ENCODE peak calls at places on chromosomes 2 and 18, in seven cellular contexts. X is upper lobe of left lung, B is fibroblast of lung, M is neural progenitor cell, E is mesendoderm, G is transverse colon, S is A549. Y is an unnamed sample.
A peak's percentile ranks its signal among the peaks of the same experiment; 100 is the strongest.

GRCh38 chr2:172672999-172673726 is 62.5 kb upstream of the RAPGEF4 start:
- DNase-seq in X (no peak), S (peak; percentile 85), E (no peak), M (no peak), G (peak; percentile 57), B (no peak), Y (no peak)

GRCh38 chr2:230981704-230982103 is 14.2 kb upstream of the SPATA3 start:
- DNase-seq in G (no peak), X (no peak), S (no peak), B (no peak), M (no peak), E (no peak), Y (no peak)

GRCh38 chr2:200406379-200406778 is 99.9 kb downstream of the SPATS2L start:
- DNase-seq in E (no peak), G (no peak), M (no peak), B (peak; percentile 47), S (no peak), X (no peak), Y (no peak)

GRCh38 chr2:33005057-33005456 is 58.3 kb downstream of the LTBP1 start:
- DNase-seq in M (no peak), B (no peak), G (no peak), E (no peak), S (no peak), X (no peak), Y (no peak)

GRCh38 chr2:226440119-226440917 is 359.3 kb downstream of the IRS1 start:
- DNase-seq in X (no peak), M (no peak), B (peak; percentile 69), S (no peak), G (no peak), E (no peak), Y (no peak)

GRCh38 chr2:3520591-3520990 is 1.3 kb upstream of the ADI1 start:
- DNase-seq in B (no peak), X (no peak), M (no peak), S (no peak), G (no peak), E (no peak), Y (no peak)

GRCh38 chr2:19890104-19890503 is 11.7 kb downstream of the TTC32 start:
- DNase-seq in S (no peak), G (no peak), M (peak; percentile 28), B (no peak), X (no peak), E (no peak), Y (no peak)

GRCh38 chr2:239327536-239328305 is 73.1 kb downstream of the HDAC4 start:
- DNase-seq in B (no peak), X (no peak), S (no peak), E (no peak), G (no peak), M (no peak), Y (peak; percentile 51)

GRCh38 chr2:157587576-157587975 is 41.1 kb downstream of the ACVR1C start:
- DNase-seq in B (peak; percentile 4), E (peak; percentile 1), S (no peak), M (peak; percentile 8), X (no peak), G (no peak), Y (no peak)

GRCh38 chr18:55353806-55354205 is 234.2 kb downstream of the TCF4 start:
- DNase-seq in S (no peak), X (no peak), M (no peak), E (no peak), G (no peak), B (peak; percentile 61), Y (no peak)
- H3K4me1 ChIP-seq in S (peaks cover 7% of the 10 kb centered on the region), X (no peaks in the 10 kb centered on the region), M (peaks cover 67% of the 10 kb centered on the region), E (no peaks in the 10 kb centered on the region), G (no peaks in the 10 kb centered on the region), B (no peaks in the 10 kb centered on the region), Y (peaks cover 12% of the 10 kb centered on the region)

DNA sequence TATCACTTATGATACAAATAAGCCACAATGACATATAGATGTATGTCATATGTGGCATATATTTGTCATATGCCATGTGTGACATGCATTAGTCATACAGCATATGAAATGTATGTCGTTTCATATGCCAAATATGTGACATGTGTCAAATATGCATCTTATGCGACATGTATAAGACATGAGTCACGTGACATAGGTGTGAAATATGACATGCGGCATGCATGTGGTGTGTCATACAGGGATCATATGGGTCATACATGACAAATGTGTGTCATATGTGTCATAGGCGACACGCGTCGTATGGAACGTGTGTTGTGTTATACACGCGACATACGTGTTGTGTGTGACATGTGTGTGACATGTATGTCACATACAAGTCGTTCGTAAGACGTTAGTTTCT is 2154.0 kb upstream of the PIK3C3 start:
- DNase-seq in S (peak; percentile 7), E (no peak), G (no peak), X (no peak), M (no peak), B (no peak), Y (no peak)
- H3K4me1 ChIP-seq in S (no peaks in the 10 kb centered on the region), E (no peaks in the 10 kb centered on the region), G (no peaks in the 10 kb centered on the region), X (no peaks in the 10 kb centered on the region), M (no peaks in the 10 kb centered on the region), B (no peaks in the 10 kb centered on the region), Y (no peaks in the 10 kb centered on the region)

GRCh38 chr18:44735071-44735470 is 54.4 kb downstream of the SETBP1 start:
- DNase-seq in X (no peak), M (no peak), G (no peak), S (no peak), B (no peak), E (no peak), Y (no peak)

GRCh38 chr18:44733754-44734465 is 53.2 kb downstream of the SETBP1 start:
- DNase-seq in E (no peak), B (no peak), S (no peak), G (no peak), X (no peak), M (no peak), Y (no peak)

GRCh38 chr18:44731866-44732555 is 51.3 kb downstream of the SETBP1 start:
- DNase-seq in G (no peak), M (no peak), X (no peak), E (no peak), S (no peak), B (peak; percentile 70), Y (no peak)

GRCh38 chr18:44732604-44733003 is 51.9 kb downstream of the SETBP1 start:
- DNase-seq in B (no peak), M (no peak), X (no peak), S (no peak), E (peak; percentile 57), G (no peak), Y (no peak)

DNA sequence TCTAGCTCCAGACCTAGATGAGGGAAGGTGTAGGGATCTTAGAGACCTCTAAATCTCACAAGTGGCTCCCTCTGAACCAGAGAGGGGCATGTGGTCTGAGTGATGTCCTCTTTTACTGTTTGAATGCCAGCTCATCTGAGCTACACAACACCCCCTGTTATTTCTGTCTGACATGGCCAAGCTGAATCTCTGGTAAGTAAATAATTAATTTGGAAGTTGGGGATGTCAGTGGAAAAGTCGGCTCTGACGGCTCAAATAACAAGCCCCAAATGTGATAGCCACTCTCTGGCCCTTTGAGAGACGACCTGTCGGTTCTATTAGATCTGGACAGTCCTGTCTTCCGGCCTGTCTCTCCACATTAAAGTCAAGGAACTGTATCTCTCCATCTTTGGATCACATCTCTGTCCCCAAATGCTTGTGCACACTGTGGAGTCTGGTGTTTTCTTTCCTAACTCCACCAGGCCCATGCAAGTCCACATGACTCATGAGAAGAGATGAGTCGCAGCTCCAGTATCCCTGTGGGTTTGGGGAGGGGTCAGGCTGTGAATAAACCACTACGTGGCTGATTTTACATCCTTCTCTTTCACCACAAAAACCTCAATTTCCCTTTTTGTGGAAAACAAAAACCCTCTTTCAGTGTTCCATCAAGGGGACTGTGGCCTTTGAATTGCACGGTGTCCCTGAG is 52.5 kb downstream of the SETBP1 start:
- DNase-seq in G (no peak), S (peak; percentile 17), M (no peak), X (no peak), B (peak; percentile 97), E (peak; percentile 71), Y (no peak)
- H3K4me1 ChIP-seq in G (peaks cover 37% of the 10 kb centered on the region), S (peaks cover 20% of the 10 kb centered on the region), M (peaks cover 7% of the 10 kb centered on the region), X (no peaks in the 10 kb centered on the region), B (peaks cover 21% of the 10 kb centered on the region), E (peaks cover 16% of the 10 kb centered on the region), Y (peaks cover 55% of the 10 kb centered on the region)

DNA sequence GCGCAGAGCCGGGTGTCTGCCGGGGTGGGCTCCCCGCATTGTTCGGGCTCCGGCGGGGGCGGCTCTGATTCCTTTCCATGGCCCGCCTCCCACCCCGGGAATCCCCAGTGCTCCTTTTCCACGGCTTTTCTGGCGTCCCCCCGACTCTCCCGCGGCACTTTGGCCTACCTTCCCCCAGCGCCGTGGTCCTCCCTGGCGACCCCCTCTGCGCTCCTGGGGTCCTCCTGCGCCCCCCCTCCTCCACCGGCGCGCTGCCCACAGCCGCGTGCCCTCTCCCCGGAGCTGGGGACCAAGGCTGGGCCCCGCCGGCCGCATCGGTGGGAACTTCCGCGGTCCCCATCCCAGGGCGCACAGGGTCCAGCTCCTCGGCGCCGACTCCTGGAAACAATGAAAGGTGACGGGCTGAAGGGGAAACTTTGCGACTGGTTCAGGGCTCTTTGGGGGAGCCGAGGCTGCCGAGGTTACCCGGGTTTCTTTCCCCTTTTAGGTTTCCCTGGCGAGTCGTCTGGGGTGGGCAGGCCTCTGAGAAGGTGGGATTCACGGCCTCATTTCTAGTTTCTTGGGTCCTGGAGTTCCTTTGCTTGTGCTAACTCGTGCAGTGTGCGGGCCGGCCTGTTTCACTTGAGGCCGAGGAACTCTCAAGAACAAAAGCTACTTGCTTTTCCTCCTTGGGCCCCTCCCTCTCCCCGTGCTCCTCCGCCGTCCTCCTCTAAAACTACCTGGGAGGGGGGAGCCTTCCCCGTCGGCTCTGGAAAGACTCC is 2.2 kb downstream of the TGIF1 start:
- DNase-seq in E (peak; percentile 82), M (peak; percentile 71), G (peak; percentile 78), B (peak; percentile 77), X (peak; percentile 75), S (peak; percentile 71), Y (peak; percentile 37)
- H3K4me1 ChIP-seq in E (peaks cover 7% of the 10 kb centered on the region), M (peaks cover 27% of the 10 kb centered on the region), G (peaks cover 16% of the 10 kb centered on the region), B (peaks cover 12% of the 10 kb centered on the region), X (peaks cover 38% of the 10 kb centered on the region), S (peaks cover 6% of the 10 kb centered on the region), Y (peaks cover 39% of the 10 kb centered on the region)

GRCh38 chr2:241720560-241720959 is 13.9 kb upstream of the D2HGDH start:
- DNase-seq in M (no peak), G (no peak), S (no peak), B (no peak), X (no peak), E (no peak), Y (no peak)

GRCh38 chr2:241724259-241724974 is 10.0 kb upstream of the D2HGDH start:
- DNase-seq in B (no peak), S (no peak), X (no peak), E (peak; percentile 42), G (no peak), M (no peak), Y (no peak)

GRCh38 chr2:241724975-241725870 is 9.2 kb upstream of the D2HGDH start:
- DNase-seq in M (no peak), S (no peak), E (no peak), G (no peak), B (no peak), X (no peak), Y (no peak)

GRCh38 chr2:241721852-241722251 is 12.6 kb upstream of the D2HGDH start:
- DNase-seq in M (no peak), G (no peak), E (no peak), X (no peak), S (no peak), B (no peak), Y (no peak)

GRCh38 chr2:241722896-241723454 is 11.5 kb upstream of the D2HGDH start:
- DNase-seq in M (no peak), X (no peak), G (no peak), E (no peak), B (no peak), S (no peak), Y (no peak)
- H3K4me1 ChIP-seq in M (no peaks in the 10 kb centered on the region), X (no peaks in the 10 kb centered on the region), G (no peaks in the 10 kb centered on the region), E (no peaks in the 10 kb centered on the region), B (no peaks in the 10 kb centered on the region), S (no peaks in the 10 kb centered on the region), Y (peaks cover 1% of the 10 kb centered on the region)

GRCh38 chr2:108570416-108570815 is 36.1 kb downstream of the LIMS1 start:
- DNase-seq in M (no peak), X (no peak), E (peak; percentile 57), G (no peak), B (peak; percentile 91), S (peak; percentile 61), Y (no peak)
- H3K4me1 ChIP-seq in M (peaks cover 16% of the 10 kb centered on the region), X (peaks cover 18% of the 10 kb centered on the region), E (no peaks in the 10 kb centered on the region), G (peaks cover 4% of the 10 kb centered on the region), B (peaks cover 23% of the 10 kb centered on the region), S (peaks cover 59% of the 10 kb centered on the region), Y (peaks cover 68% of the 10 kb centered on the region)